ENCODE peak calls at places on chromosomes 7 and 10, in four cellular contexts. Z, H, Q and X are unnamed samples.

GRCh38 chr7:149496642-149497391 is 792 bp downstream of the ZNF746 start:
- DNase-seq in Z (peak; percentile 77), H (no peak), Q (peak; percentile 49), X (no peak)

GRCh38 chr10:90051474-90051873 is 350.1 kb downstream of the KIF20B start:
- DNase-seq in Z (no peak), H (no peak), Q (no peak), X (no peak)

GRCh38 chr7:131629203-131629871 is 72.9 kb upstream of the PODXL start:
- DNase-seq in Z (no peak), H (no peak), Q (no peak), X (no peak)

GRCh38 chr10:70140297-70140696 is 6.2 kb downstream of the TYSND1 start:
- DNase-seq in Z (no peak), H (no peak), Q (no peak), X (no peak)

GRCh38 chr7:158946771-158947170 is 90.4 kb downstream of the DYNC2I1 start:
- DNase-seq in Z (no peak), H (no peak), Q (no peak), X (no peak)

GRCh38 chr7:111357691-111358090 is 204.6 kb downstream of the IMMP2L start:
- DNase-seq in Z (no peak), H (no peak), Q (no peak), X (no peak)

GRCh38 chr10:47152861-47153349 is 147.1 kb upstream of the GDF10 start:
- DNase-seq in Z (no peak), H (no peak), Q (no peak), X (no peak)

GRCh38 chr10:86693721-86694369 is 25.5 kb downstream of the LDB3 start:
- DNase-seq in Z (peak; percentile 60), H (no peak), Q (peak; percentile 37), X (no peak)

GRCh38 chr10:99370993-99371392 is 41.8 kb downstream of the CNNM1 start:
- DNase-seq in Z (no peak), H (no peak), Q (no peak), X (no peak)

GRCh38 chr7:129187681-129188371 is 607 bp upstream of the SMO start:
- DNase-seq in Z (no peak), H (no peak), Q (no peak), X (no peak)

GRCh38 chr7:132004528-132004927 is 448.1 kb upstream of the PODXL start:
- DNase-seq in Z (no peak), H (no peak), Q (no peak), X (no peak)

GRCh38 chr10:22335204-22335956 is 9.9 kb upstream of the SPAG6 start:
- DNase-seq in Z (peak; percentile 78), H (no peak), Q (peak; percentile 43), X (no peak)

GRCh38 chr7:150949564-150949963 is 28.6 kb downstream of the KCNH2 start:
- DNase-seq in Z (no peak), H (no peak), Q (no peak), X (no peak)

GRCh38 chr7:65983965-65984654 is 2.1 kb upstream of the GUSB start:
- DNase-seq in Z (no peak), H (no peak), Q (no peak), X (no peak)

GRCh38 chr7:70835658-70836057 is 296.3 kb upstream of the GALNT17 start:
- DNase-seq in Z (no peak), H (no peak), Q (no peak), X (no peak)